ENCODE peak calls at places on chromosome 3, in eight cellular contexts. K is SK-N-SH, C is fibroblast of pulmonary artery, Y is IMR-90, N is tibial nerve, U is GM13976, X is upper lobe of right lung, G is GM23338. S is an unnamed sample.

GRCh38 chr3:188834349-188834748 is 337.4 kb upstream of the TPRG1 start:
- DNase-seq in K (no peak), Y (no peak), G (peak; percentile 44), C (no peak), X (no peak), N (no peak), U (no peak), S (no peak)

GRCh38 chr3:43353393-43353792 is 67.1 kb downstream of the SNRK start:
- DNase-seq in G (no peak), U (no peak), K (no peak), X (no peak), N (no peak), C (no peak), Y (no peak), S (no peak)

GRCh38 chr3:99909714-99910508 is 92.2 kb downstream of the CMSS1 start:
- DNase-seq in U (no peak), X (no peak), G (no peak), N (no peak), Y (peak; percentile 74), C (peak; percentile 57), K (no peak), S (peak; percentile 78)

GRCh38 chr3:132730891-132731580 is 8.8 kb upstream of the NPHP3 start:
- DNase-seq in G (peak; percentile 80), X (no peak), U (peak; percentile 12), N (no peak), C (peak; percentile 76), K (peak; percentile 46), Y (peak; percentile 57), S (no peak)

GRCh38 chr3:18751514-18751913 is 326.4 kb upstream of the SATB1 start:
- DNase-seq in Y (no peak), C (no peak), N (no peak), K (no peak), G (no peak), X (no peak), U (no peak), S (no peak)

GRCh38 chr3:135800071-135800549 is 165.4 kb upstream of the PPP2R3A start:
- DNase-seq in X (no peak), U (no peak), K (no peak), C (no peak), N (no peak), G (no peak), Y (no peak), S (no peak)

GRCh38 chr3:23161308-23161707 is 41.8 kb upstream of the UBE2E2 start:
- DNase-seq in C (no peak), Y (no peak), X (no peak), G (no peak), K (no peak), U (no peak), N (no peak), S (no peak)

GRCh38 chr3:17551333-17551732 is 191.1 kb downstream of the TBC1D5 start:
- DNase-seq in U (no peak), N (no peak), Y (no peak), X (no peak), K (peak; percentile 5), C (no peak), G (no peak), S (no peak)

GRCh38 chr3:132225664-132226063 is 91.5 kb upstream of the ACP3 start:
- DNase-seq in U (no peak), K (no peak), X (no peak), C (no peak), Y (no peak), G (no peak), N (no peak), S (no peak)

GRCh38 chr3:4804161-4805058 is 174.8 kb upstream of the BHLHE40 start:
- DNase-seq in C (no peak), K (no peak), U (no peak), X (no peak), Y (no peak), G (no peak), N (no peak), S (no peak)

GRCh38 chr3:40043444-40043755 is 234.0 kb downstream of the MYRIP start:
- DNase-seq in X (no peak), C (peak; percentile 70), Y (no peak), G (no peak), U (no peak), K (peak; percentile 50), N (no peak), S (no peak)

GRCh38 chr3:160331127-160331937 is 67.7 kb downstream of the IFT80 start:
- DNase-seq in K (no peak), U (no peak), G (no peak), Y (peak; percentile 93), C (peak; percentile 93), X (no peak), N (no peak), S (no peak)

GRCh38 chr3:33313331-33313730 is 36.1 kb downstream of the FBXL2 start:
- DNase-seq in C (peak; percentile 11), U (no peak), Y (peak; percentile 35), K (no peak), G (no peak), N (no peak), X (no peak), S (no peak)

GRCh38 chr3:33314993-33315392 is 37.8 kb downstream of the FBXL2 start:
- DNase-seq in U (no peak), C (no peak), N (no peak), Y (no peak), G (no peak), X (no peak), K (no peak), S (no peak)

GRCh38 chr3:33317963-33318708 is 40.9 kb downstream of the FBXL2 start:
- DNase-seq in N (no peak), K (no peak), U (no peak), X (no peak), Y (no peak), G (no peak), C (peak; percentile 13), S (peak; percentile 87)

GRCh38 chr3:33315826-33316225 is 38.6 kb downstream of the FBXL2 start:
- DNase-seq in Y (peak; percentile 73), N (no peak), X (no peak), K (no peak), U (no peak), C (peak; percentile 87), G (no peak), S (no peak)

DNA sequence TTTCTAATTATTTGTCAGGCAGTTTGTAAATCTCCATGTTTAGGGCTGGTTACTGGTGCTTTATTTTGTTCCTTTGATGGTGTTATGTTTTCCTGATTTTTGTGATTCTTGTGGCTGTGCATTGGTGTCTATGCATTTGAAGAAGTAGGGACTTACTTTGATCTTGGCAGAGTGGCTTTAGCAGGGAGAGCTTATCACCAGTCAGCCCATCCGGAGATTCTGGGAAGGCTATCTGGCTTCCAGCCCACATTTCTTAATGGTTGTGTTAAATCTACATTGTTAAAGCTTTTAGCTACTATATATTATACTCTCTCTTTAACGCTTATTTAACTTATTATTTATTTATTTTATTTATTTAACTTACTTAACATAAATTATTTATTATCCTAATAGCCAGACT is 35.1 kb downstream of the FBXL2 start:
- DNase-seq in K (no peak), Y (peak; percentile 16), X (no peak), C (peak; percentile 60), U (no peak), G (no peak), N (no peak), S (no peak)
- TF ChIP-seq CTCF in K (no peak), Y (no peak), X (no peak), C (no peak), U (no peak), G (no peak), N (no peak), S (no peak)

DNA sequence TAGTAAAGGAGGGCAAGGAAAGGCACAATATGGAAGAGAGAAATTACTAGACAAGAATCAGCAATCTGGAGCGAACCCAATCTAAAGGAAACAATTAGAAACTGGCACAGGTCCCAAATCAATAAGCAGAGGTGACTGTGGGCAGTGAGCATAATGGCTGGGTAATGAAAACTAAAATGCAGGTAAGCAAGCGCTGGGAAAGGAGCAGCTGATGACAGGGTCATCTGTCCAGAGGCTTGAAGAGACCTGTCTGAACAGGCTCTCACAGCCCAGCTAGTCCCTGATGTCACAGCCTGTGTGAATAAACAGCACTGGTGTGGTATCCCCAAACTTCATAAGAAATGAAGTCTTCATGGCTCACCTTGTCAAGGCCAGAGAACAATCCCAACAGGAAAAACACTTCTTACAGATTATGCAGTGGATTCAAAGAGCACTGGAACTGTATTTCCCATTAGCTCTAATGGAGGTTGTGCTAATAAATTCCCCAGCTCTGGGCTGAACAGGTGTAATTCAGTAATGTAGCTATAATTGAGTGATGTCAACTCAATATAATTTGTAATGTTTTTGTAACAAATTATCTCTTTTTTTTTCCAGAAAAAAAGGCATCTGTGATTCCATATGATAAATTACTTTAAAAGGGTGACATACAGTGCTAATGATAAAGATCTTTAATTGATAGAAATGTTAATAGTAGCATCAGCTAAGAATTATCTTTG is 197.3 kb downstream of the FHIT start:
- DNase-seq in G (no peak), K (no peak), U (no peak), C (no peak), Y (no peak), X (no peak), N (no peak), S (no peak)
- TF ChIP-seq CTCF in G (no peak), K (no peak), U (no peak), C (no peak), Y (no peak), X (no peak), N (no peak), S (no peak)

GRCh38 chr3:86563358-86563970 is 427.5 kb downstream of the VGLL3 start:
- DNase-seq in K (peak; percentile 16), X (no peak), N (no peak), C (peak; percentile 58), G (peak; percentile 88), Y (peak; percentile 47), U (peak; percentile 20), S (peak; percentile 34)
- TF ChIP-seq CTCF in K (peak; percentile 88), X (peak; percentile 65), N (peak; percentile 60), C (peak; percentile 70), G (peak; percentile 54), Y (peak; percentile 66), U (peak; percentile 43), S (peak; percentile 61)

DNA sequence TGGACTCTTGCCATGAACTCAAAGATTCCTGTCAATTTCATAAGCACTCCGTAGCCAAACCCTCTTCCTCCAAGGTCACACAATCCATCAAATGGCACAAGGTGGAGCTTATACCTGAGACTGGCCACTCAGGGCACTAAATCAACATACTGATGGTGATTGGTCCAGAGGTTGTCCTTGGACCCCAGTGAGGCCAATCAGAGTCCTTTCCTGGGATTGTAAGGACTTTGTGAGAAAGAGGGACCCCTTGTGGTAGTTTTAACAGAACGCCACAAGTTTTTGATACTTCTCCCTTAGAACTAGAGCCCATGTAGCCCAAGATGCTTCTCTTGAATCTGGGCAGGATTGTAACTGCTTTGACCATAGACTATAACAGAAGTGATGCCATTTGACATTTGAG is 44.4 kb upstream of the LARS2 start:
- DNase-seq in C (no peak), N (no peak), G (peak; percentile 71), X (no peak), U (no peak), Y (peak; percentile 18), K (no peak), S (no peak)
- TF ChIP-seq CTCF in C (no peak), N (no peak), G (peak; percentile 58), X (no peak), U (no peak), Y (no peak), K (peak; percentile 26), S (no peak)

GRCh38 chr3:122101646-122102045 is 46.5 kb downstream of the CD86 start:
- DNase-seq in Y (peak; percentile 66), G (peak; percentile 94), K (peak; percentile 11), C (peak; percentile 49), X (no peak), N (no peak), U (peak; percentile 26), S (peak; percentile 55)
- TF ChIP-seq CTCF in Y (peak; percentile 74), G (peak; percentile 85), K (peak; percentile 62), C (peak; percentile 39), X (peak; percentile 49), N (no peak), U (peak; percentile 50), S (peak; percentile 75)

GRCh38 chr3:53198256-53198977 is 37.4 kb downstream of the PRKCD start:
- DNase-seq in Y (no peak), G (peak; percentile 35), U (no peak), K (peak; percentile 17), C (no peak), N (no peak), X (no peak), S (no peak)
- TF ChIP-seq CTCF in Y (no peak), G (peak; percentile 71), U (no peak), K (peak; percentile 16), C (peak; percentile 21), N (no peak), X (no peak), S (no peak)